ENCODE peak calls at places on chromosomes 3 and 15, in eight cellular contexts. J is G401; E is OCI-LY7; P is HEK293T; B is activated T-helper 1 cell treated with anti-CD3 and anti-CD28 coated beads, Interleukin-12 subunit alpha, Interleukin-12 subunit beta, Interleukin-2, Interleukin-4 antibody, amounts not matched to agents 30 ng/mL and 10 ng/mL and 1 ng/mL, durations not matched to agents 14 hours and 24 hours and 36 hours; Q is stimulated activated CD8-positive, alpha-beta memory T cell treated with anti-CD3 and anti-CD28 coated beads, Interleukin-7, amount 100 ng/mL, for 24 hours; O is fibroblast of the conjunctiva; G is mucosa of gallbladder. U is an unnamed sample.

GRCh38 chr15:90915808-90916440 is 12.8 kb downstream of the MAN2A2 start:
- DNase-seq in G (peak; percentile 45), B (no peak), P (no peak), Q (no peak), E (peak; percentile 74), O (no peak), J (no peak), U (no peak)

GRCh38 chr15:95887666-95888480 is 442.6 kb upstream of the NR2F2 start:
- DNase-seq in Q (no peak), J (no peak), B (no peak), E (no peak), P (no peak), G (no peak), O (no peak), U (no peak)

GRCh38 chr15:51390932-51391432 is 49.5 kb downstream of the GLDN start:
- DNase-seq in B (no peak), G (no peak), J (no peak), E (no peak), P (no peak), O (no peak), Q (no peak), U (no peak)

GRCh38 chr3:193902557-193903256 is 233.2 kb upstream of the HES1 start:
- DNase-seq in B (no peak), P (no peak), J (no peak), O (no peak), E (no peak), G (no peak), Q (no peak), U (no peak)

GRCh38 chr3:12991861-12992281 is 81.4 kb downstream of the IQSEC1 start:
- DNase-seq in J (no peak), O (no peak), E (no peak), P (no peak), G (no peak), B (no peak), Q (no peak), U (no peak)

GRCh38 chr3:60809857-60810256 is 441.4 kb downstream of the FHIT start:
- DNase-seq in P (peak; percentile 25), G (no peak), B (no peak), O (peak; percentile 63), E (no peak), Q (no peak), J (no peak), U (no peak)

GRCh38 chr3:52428151-52429005 is 16.5 kb downstream of the SEMA3G start:
- DNase-seq in Q (no peak), O (peak; percentile 86), J (peak; percentile 95), B (no peak), G (peak; percentile 71), E (peak; percentile 67), P (peak; percentile 69), U (peak; percentile 72)

GRCh38 chr3:194910414-194910979 is 224.8 kb downstream of the FAM43A start:
- DNase-seq in J (no peak), G (no peak), E (peak; percentile 36), Q (no peak), B (no peak), P (no peak), O (no peak), U (no peak)

GRCh38 chr15:51092480-51092879 is 2.2 kb downstream of the TNFAIP8L3 start:
- DNase-seq in J (no peak), G (no peak), E (no peak), O (no peak), B (no peak), P (no peak), Q (no peak), U (no peak)

GRCh38 chr3:178492496-178492895 is 43.7 kb upstream of the KCNMB2 start:
- DNase-seq in B (no peak), Q (no peak), P (no peak), G (no peak), J (no peak), O (no peak), E (no peak), U (no peak)

GRCh38 chr3:107962946-107963345 is 127.9 kb downstream of the CD47 start:
- DNase-seq in O (peak; percentile 65), J (peak; percentile 80), B (no peak), G (peak; percentile 40), Q (no peak), P (no peak), E (no peak), U (no peak)

GRCh38 chr3:80087769-80088168 is 320.0 kb upstream of the ROBO1 start:
- DNase-seq in P (no peak), G (no peak), J (no peak), Q (no peak), O (peak; percentile 14), E (no peak), B (no peak), U (peak; percentile 2)

GRCh38 chr15:23504003-23504402 is 57.0 kb upstream of the GOLGA6L2 start:
- DNase-seq in E (no peak), O (no peak), Q (no peak), J (no peak), B (no peak), P (no peak), G (no peak), U (no peak)

GRCh38 chr3:5787863-5788488 is 600.5 kb downstream of the EDEM1 start:
- DNase-seq in O (no peak), G (peak; percentile 42), E (no peak), B (no peak), P (no peak), Q (no peak), J (peak; percentile 13), U (no peak)

GRCh38 chr15:70436428-70436827 is 326.9 kb downstream of the UACA start:
- DNase-seq in O (no peak), Q (no peak), P (no peak), J (no peak), E (no peak), B (no peak), G (no peak), U (no peak)

GRCh38 chr3:57257678-57258077 is 30.1 kb downstream of the APPL1 start:
- DNase-seq in G (no peak), P (no peak), Q (no peak), B (no peak), O (no peak), E (no peak), J (no peak), U (no peak)

U was measured in stromal cell of bone marrow.